ENCODE peak calls at places on chromosomes 13 and 19, in five cellular contexts. One of them, this sample, is unnamed.

GRCh38 chr13:53141336-53141735 is 112.7 kb downstream of the OLFM4 start:
- DNase-seq in left lung: no peak
- DNase-seq in breast epithelium: no peak
- DNase-seq in tibial nerve: no peak
- DNase-seq in right atrium auricular region: no peak
- DNase-seq in this sample: no peak

GRCh38 chr19:11273288-11273687 is 11.0 kb upstream of the DOCK6 start:
- DNase-seq in breast epithelium: no peak
- DNase-seq in left lung: no peak
- DNase-seq in tibial nerve: no peak
- DNase-seq in right atrium auricular region: no peak
- DNase-seq in this sample: no peak

GRCh38 chr19:275958-276646 is 15.1 kb downstream of the PLPP2 start:
- DNase-seq in tibial nerve: no peak
- DNase-seq in breast epithelium: no peak
- DNase-seq in right atrium auricular region: peak; percentile 18
- DNase-seq in left lung: no peak
- DNase-seq in this sample: no peak

GRCh38 chr13:79935121-79935520 is 405.8 kb downstream of the SPRY2 start:
- DNase-seq in right atrium auricular region: no peak
- DNase-seq in tibial nerve: no peak
- DNase-seq in breast epithelium: no peak
- DNase-seq in left lung: no peak
- DNase-seq in this sample: no peak

GRCh38 chr13:98055623-98056022 is 87.3 kb upstream of the FARP1 start:
- DNase-seq in left lung: no peak
- DNase-seq in breast epithelium: no peak
- DNase-seq in right atrium auricular region: no peak
- DNase-seq in tibial nerve: no peak
- DNase-seq in this sample: no peak

GRCh38 chr19:6767357-6768235 is at the start of gene SH2D3A:
- DNase-seq in breast epithelium: peak; percentile 94
- DNase-seq in tibial nerve: no peak
- DNase-seq in left lung: peak; percentile 92
- DNase-seq in right atrium auricular region: no peak
- DNase-seq in this sample: peak; percentile 51

GRCh38 chr19:58034476-58034790 is 608 bp downstream of the ZSCAN1 start:
- DNase-seq in breast epithelium: no peak
- DNase-seq in left lung: no peak
- DNase-seq in tibial nerve: no peak
- DNase-seq in right atrium auricular region: no peak
- DNase-seq in this sample: no peak

GRCh38 chr19:860481-861098 is 1.1 kb downstream of the CFD start:
- DNase-seq in breast epithelium: no peak
- DNase-seq in left lung: no peak
- DNase-seq in tibial nerve: peak; percentile 75
- DNase-seq in right atrium auricular region: peak; percentile 78
- DNase-seq in this sample: peak; percentile 76

GRCh38 chr19:52566588-52566987 is 3.5 kb upstream of the ZNF701 start:
- DNase-seq in left lung: no peak
- DNase-seq in tibial nerve: no peak
- DNase-seq in right atrium auricular region: no peak
- DNase-seq in breast epithelium: no peak
- DNase-seq in this sample: no peak

GRCh38 chr19:5719274-5719960 is 529 bp downstream of the LONP1 start:
- DNase-seq in tibial nerve: no peak
- DNase-seq in left lung: no peak
- DNase-seq in breast epithelium: no peak
- DNase-seq in right atrium auricular region: no peak
- DNase-seq in this sample: no peak

GRCh38 chr19:7440188-7440975 is 48.5 kb downstream of the PEX11G start:
- DNase-seq in breast epithelium: no peak
- DNase-seq in tibial nerve: no peak
- DNase-seq in left lung: no peak
- DNase-seq in right atrium auricular region: no peak
- DNase-seq in this sample: no peak

GRCh38 chr13:36834299-36834698 is 15.3 kb downstream of the RFXAP start:
- DNase-seq in left lung: no peak
- DNase-seq in right atrium auricular region: no peak
- DNase-seq in breast epithelium: no peak
- DNase-seq in tibial nerve: no peak
- DNase-seq in this sample: no peak

DNA sequence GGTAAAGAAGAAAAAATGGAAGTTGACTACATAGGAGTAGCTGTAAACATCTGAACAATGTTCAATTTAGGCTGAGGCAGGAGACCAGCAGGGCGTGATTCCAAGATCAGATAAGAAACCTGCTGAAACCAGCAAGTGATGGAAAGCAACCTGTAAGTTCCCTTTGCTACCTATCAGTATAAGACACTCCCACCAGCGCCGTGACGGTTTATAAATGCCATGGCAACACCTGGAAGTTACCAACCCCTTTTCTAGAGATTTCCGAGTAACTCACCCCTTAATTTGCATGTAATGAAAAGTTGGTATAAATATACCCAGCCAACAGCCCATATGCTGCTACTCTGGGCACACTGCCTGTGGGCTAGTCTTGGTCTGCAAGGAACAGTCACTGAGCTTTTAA is 1.1 kb upstream of the ZNF45 start:
- DNase-seq in left lung: no peak
- DNase-seq in tibial nerve: no peak
- DNase-seq in right atrium auricular region: no peak
- DNase-seq in breast epithelium: no peak
- DNase-seq in this sample: no peak
- H3K4me3 ChIP-seq in left lung: no peak overlapping the region
- H3K4me3 ChIP-seq in tibial nerve: no peak overlapping the region
- H3K4me3 ChIP-seq in right atrium auricular region: no peak overlapping the region
- H3K4me3 ChIP-seq in breast epithelium: no peak overlapping the region
- H3K4me3 ChIP-seq in this sample: no peak overlapping the region

DNA sequence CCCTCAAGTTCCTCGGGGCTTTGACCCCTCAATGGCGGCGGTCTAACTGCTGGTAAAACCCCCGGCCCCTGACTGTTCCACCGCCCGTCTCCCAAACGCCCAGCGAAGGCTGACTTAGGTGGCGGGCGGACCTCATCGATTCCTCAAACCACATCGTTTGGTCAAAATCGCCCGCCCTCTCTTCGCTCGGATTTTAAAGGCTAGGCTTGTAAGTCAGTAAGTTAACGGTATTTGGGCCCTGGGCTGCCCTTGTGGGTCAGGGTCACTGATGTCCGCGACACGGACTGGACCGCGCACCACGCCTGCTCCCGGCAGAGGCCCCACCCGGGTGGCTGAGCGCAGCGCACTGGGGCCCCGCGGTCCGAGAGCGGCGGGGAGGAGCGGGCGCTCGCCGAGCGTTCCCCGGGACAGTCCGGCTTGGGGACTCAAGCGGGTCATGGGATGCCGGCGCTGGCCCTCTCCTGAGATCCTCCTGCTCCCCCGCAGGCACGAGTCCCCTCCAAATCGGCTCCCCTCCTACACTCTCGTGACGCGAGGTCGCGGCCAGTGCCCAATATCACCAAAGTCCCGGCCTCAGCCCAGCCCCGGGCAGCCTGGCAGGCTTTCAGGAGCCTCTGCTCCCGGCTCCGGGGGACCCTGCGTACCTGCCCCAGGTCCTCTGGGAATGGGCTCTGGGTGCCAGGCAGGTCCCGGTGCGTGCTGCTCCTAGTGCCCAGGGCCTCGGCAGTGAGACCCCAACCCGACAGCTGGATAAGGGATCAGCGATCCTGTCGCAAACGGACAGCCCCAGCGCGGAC is 990 bp downstream of the FLT1 start:
- DNase-seq in tibial nerve: no peak
- DNase-seq in left lung: no peak
- DNase-seq in right atrium auricular region: no peak
- DNase-seq in breast epithelium: no peak
- DNase-seq in this sample: no peak
- H3K27me3 ChIP-seq in tibial nerve: no peaks in the 10 kb centered on the region
- H3K27me3 ChIP-seq in left lung: peaks cover 63% of the 10 kb centered on the region
- H3K27me3 ChIP-seq in right atrium auricular region: peaks cover 21% of the 10 kb centered on the region
- H3K27me3 ChIP-seq in breast epithelium: peaks cover 12% of the 10 kb centered on the region
- H3K27me3 ChIP-seq in this sample: peaks cover 81% of the 10 kb centered on the region

GRCh38 chr19:18153555-18154134 is 682 bp downstream of the PIK3R2 start:
- DNase-seq in tibial nerve: no peak
- DNase-seq in left lung: peak; percentile 57
- DNase-seq in right atrium auricular region: no peak
- DNase-seq in breast epithelium: no peak
- DNase-seq in this sample: no peak
- H3K27ac ChIP-seq in tibial nerve: peak overlapping the region; percentile 95
- H3K27ac ChIP-seq in left lung: peak overlapping the region; percentile 95
- H3K27ac ChIP-seq in right atrium auricular region: peak overlapping the region; percentile 99
- H3K27ac ChIP-seq in breast epithelium: peak overlapping the region; percentile 93
- H3K27ac ChIP-seq in this sample: peak overlapping the region; percentile 99

GRCh38 chr19:21508198-21508597 is 2.8 kb downstream of the ZNF429 start:
- DNase-seq in tibial nerve: no peak
- DNase-seq in right atrium auricular region: no peak
- DNase-seq in breast epithelium: no peak
- DNase-seq in left lung: no peak
- DNase-seq in this sample: no peak

DNA sequence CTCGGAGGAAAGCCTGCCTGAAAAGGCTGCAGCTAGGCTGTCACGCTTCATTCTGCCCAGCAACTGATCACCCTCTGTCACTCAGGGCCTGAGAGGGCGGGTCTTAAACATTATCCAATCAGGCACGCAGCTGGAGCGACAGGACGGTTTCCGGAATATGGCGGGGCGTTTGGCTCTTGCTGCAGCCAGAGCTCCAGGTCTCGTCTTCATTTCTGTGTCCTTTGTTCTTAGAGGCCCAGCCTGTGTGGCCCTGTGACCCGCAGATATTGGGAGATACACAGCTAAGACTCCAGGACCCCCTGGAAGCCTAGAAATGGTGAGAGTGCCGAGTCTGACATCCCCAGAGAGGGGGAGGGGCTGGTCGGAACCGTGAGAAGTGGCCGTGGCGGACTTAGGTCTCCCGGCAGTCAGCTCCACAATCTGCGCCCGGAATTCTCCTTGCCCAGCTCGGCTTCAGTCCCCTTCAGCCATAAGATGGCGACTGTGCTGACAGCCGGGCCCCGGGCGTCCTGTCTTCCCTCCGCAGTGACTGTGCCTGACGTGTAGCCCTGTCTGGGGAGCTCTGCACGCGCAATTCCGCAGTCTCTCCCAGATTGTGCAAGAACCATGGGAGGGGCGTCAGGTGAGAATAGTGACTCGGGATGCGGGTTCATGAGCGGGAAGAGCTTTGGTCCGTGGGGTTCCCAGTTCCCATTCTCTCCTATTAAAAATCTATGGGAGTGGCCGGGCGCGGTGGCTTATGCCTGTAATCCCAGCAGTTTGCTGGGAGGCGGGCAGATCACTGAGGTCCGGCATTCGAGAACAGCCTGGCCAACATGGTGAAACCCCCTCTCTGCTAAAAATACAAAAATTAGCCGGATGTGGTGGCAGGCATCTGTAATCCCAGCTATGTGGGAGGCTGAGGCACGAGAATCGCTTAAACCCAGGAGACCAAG is at the start of gene ZNF429:
- DNase-seq in tibial nerve: peak; percentile 91
- DNase-seq in breast epithelium: peak; percentile 90
- DNase-seq in right atrium auricular region: peak; percentile 96
- DNase-seq in left lung: peak; percentile 94
- DNase-seq in this sample: peak; percentile 92
- H3K4me3 ChIP-seq in tibial nerve: peak within 1 kb of the TSS; percentile 79
- H3K4me3 ChIP-seq in breast epithelium: peak within 1 kb of the TSS; percentile 81
- H3K4me3 ChIP-seq in right atrium auricular region: peak within 1 kb of the TSS; percentile 72
- H3K4me3 ChIP-seq in left lung: peak within 1 kb of the TSS; percentile 67
- H3K4me3 ChIP-seq in this sample: peak within 1 kb of the TSS; percentile 94